ENCODE peak calls at places on chromosomes 2 and 18, in ten cellular contexts. J is A549; Y is Panc1; R is IMR-90; O is activated CD8-positive, alpha-beta T cell treated with anti-CD3 and anti-CD28 coated beads for 36 hours; W is body of pancreas; S is heart left ventricle; A is esophagus squamous epithelium; G is foreskin fibroblast; Q is HepG2. C is an unnamed sample.

GRCh38 chr2:152421521-152422367 is 86.8 kb downstream of the FMNL2 start:
- DNase-seq in J (peak), Y (peak), R (peak), O (no peak), W (peak), S (no peak), A (no peak), G (peak), Q (peak), C (no peak)

GRCh38 chr2:85131116-85131515 is 2.1 kb upstream of the TCF7L1 start:
- DNase-seq in J (no peak), Y (no peak), R (peak), O (peak), W (no peak), S (peak), A (no peak), G (no peak), Q (peak), C (no peak)

GRCh38 chr2:215537621-215538020 is 101.8 kb upstream of the FN1 start:
- DNase-seq in J (no peak), Y (no peak), R (peak), O (no peak), W (no peak), S (no peak), A (no peak), G (peak), Q (no peak), C (no peak)

GRCh38 chr2:84906108-84906899 is 848 bp downstream of the TMSB10 start:
- DNase-seq in J (no peak), Y (no peak), R (no peak), O (peak), W (no peak), S (peak), A (no peak), G (no peak), Q (no peak), C (no peak)

GRCh38 chr2:224835405-224835804 is 119.2 kb upstream of the CCDC195 start:
- DNase-seq in J (no peak), Y (no peak), R (no peak), O (no peak), W (no peak), S (no peak), A (no peak), G (no peak), Q (no peak), C (no peak)

GRCh38 chr2:155418753-155419152 is 720.3 kb downstream of the KCNJ3 start:
- DNase-seq in J (no peak), Y (no peak), R (no peak), O (no peak), W (no peak), S (no peak), A (no peak), G (no peak), Q (no peak), C (no peak)

GRCh38 chr2:206378835-206379234 is 64.5 kb upstream of the ADAM23 start:
- DNase-seq in J (no peak), Y (no peak), R (peak), O (no peak), W (no peak), S (no peak), A (no peak), G (peak), Q (no peak), C (no peak)

GRCh38 chr2:168640039-168640438 is 162.4 kb upstream of the NOSTRIN start:
- DNase-seq in J (no peak), Y (no peak), R (no peak), O (no peak), W (no peak), S (no peak), A (no peak), G (no peak), Q (no peak), C (no peak)

GRCh38 chr2:67846341-67847070 is 216.3 kb downstream of the C1D start:
- DNase-seq in J (peak), Y (peak), R (peak), O (peak), W (peak), S (peak), A (no peak), G (peak), Q (peak), C (peak)

GRCh38 chr2:152561251-152561650 is 156.0 kb downstream of the PRPF40A start:
- DNase-seq in J (no peak), Y (no peak), R (no peak), O (no peak), W (no peak), S (no peak), A (no peak), G (no peak), Q (no peak), C (no peak)

GRCh38 chr2:169069341-169069740 is at the start of gene DHRS9:
- DNase-seq in J (peak), Y (peak), R (peak), O (peak), W (no peak), S (peak), A (no peak), G (peak), Q (no peak), C (no peak)

GRCh38 chr2:53231908-53232307 is 535.7 kb upstream of the CHAC2 start:
- DNase-seq in J (no peak), Y (no peak), R (no peak), O (no peak), W (no peak), S (no peak), A (no peak), G (no peak), Q (no peak), C (no peak)

GRCh38 chr2:9215680-9216079 is 9.1 kb downstream of the ASAP2 start:
- DNase-seq in J (no peak), Y (no peak), R (no peak), O (no peak), W (no peak), S (no peak), A (no peak), G (no peak), Q (no peak), C (no peak)

GRCh38 chr2:58494059-58494458 is 252.9 kb upstream of the FANCL start:
- DNase-seq in J (no peak), Y (no peak), R (no peak), O (no peak), W (no peak), S (no peak), A (no peak), G (no peak), Q (no peak), C (no peak)

GRCh38 chr2:239644016-239644415 is 243.2 kb upstream of the HDAC4 start:
- DNase-seq in J (no peak), Y (no peak), R (no peak), O (peak), W (no peak), S (no peak), A (no peak), G (peak), Q (peak), C (no peak)

GRCh38 chr18:48777026-48777736 is 173.6 kb downstream of the SMAD7 start:
- DNase-seq in J (peak), Y (no peak), R (peak), O (peak), W (peak), S (peak), A (no peak), G (no peak), Q (peak), C (no peak)

GRCh38 chr2:6073260-6074141 is 381.3 kb downstream of the SOX11 start:
- DNase-seq in J (no peak), Y (no peak), R (peak), O (no peak), W (no peak), S (no peak), A (no peak), G (no peak), Q (no peak), C (no peak)

GRCh38 chr2:203849010-203849409 is 18.6 kb upstream of the CTLA4 start:
- DNase-seq in J (no peak), Y (no peak), R (no peak), O (no peak), W (no peak), S (no peak), A (no peak), G (no peak), Q (no peak), C (no peak)

GRCh38 chr2:191221666-191222065 is 23.5 kb upstream of the MYO1B start:
- DNase-seq in J (no peak), Y (no peak), R (no peak), O (no peak), W (no peak), S (no peak), A (no peak), G (no peak), Q (no peak), C (no peak)

GRCh38 chr2:190849774-190850173 is 30.8 kb upstream of the GLS start:
- DNase-seq in J (no peak), Y (no peak), R (peak), O (no peak), W (no peak), S (peak), A (no peak), G (peak), Q (no peak), C (no peak)

GRCh38 chr18:6004683-6005082 is 109.4 kb upstream of the TMEM200C start:
- DNase-seq in J (no peak), Y (no peak), R (no peak), O (peak), W (no peak), S (no peak), A (no peak), G (no peak), Q (no peak), C (no peak)

GRCh38 chr18:21439453-21439852 is 161.1 kb downstream of the ESCO1 start:
- DNase-seq in J (no peak), Y (peak), R (peak), O (no peak), W (no peak), S (no peak), A (no peak), G (peak), Q (peak), C (no peak)

GRCh38 chr2:10785260-10785659 is 27.3 kb downstream of the PDIA6 start:
- DNase-seq in J (no peak), Y (no peak), R (no peak), O (no peak), W (no peak), S (peak), A (no peak), G (no peak), Q (no peak), C (no peak)

GRCh38 chr2:226813148-226813701 is 13.6 kb upstream of the IRS1 start:
- DNase-seq in J (no peak), Y (no peak), R (no peak), O (peak), W (no peak), S (no peak), A (no peak), G (no peak), Q (no peak), C (no peak)

GRCh38 chr18:23231340-23232021 is 96.2 kb downstream of the CABLES1 start:
- DNase-seq in J (no peak), Y (no peak), R (peak), O (peak), W (peak), S (peak), A (peak), G (peak), Q (no peak), C (no peak)

GRCh38 chr2:188415754-188416083 is 124.0 kb downstream of the GULP1 start:
- DNase-seq in J (peak), Y (no peak), R (no peak), O (no peak), W (no peak), S (no peak), A (no peak), G (no peak), Q (no peak), C (no peak)

GRCh38 chr18:10147752-10148151 is 233.9 kb downstream of the VAPA start:
- DNase-seq in J (no peak), Y (no peak), R (no peak), O (no peak), W (no peak), S (no peak), A (no peak), G (no peak), Q (no peak), C (no peak)

GRCh38 chr2:71578665-71579371 is 125.5 kb downstream of the DYSF start:
- DNase-seq in J (no peak), Y (no peak), R (peak), O (no peak), W (peak), S (peak), A (no peak), G (no peak), Q (no peak), C (no peak)

GRCh38 chr18:8779251-8779650 is 73.9 kb downstream of the MTCL1 start:
- DNase-seq in J (no peak), Y (no peak), R (no peak), O (no peak), W (no peak), S (no peak), A (no peak), G (no peak), Q (no peak), C (no peak)

GRCh38 chr2:239978381-239978780 is 46.8 kb downstream of the NDUFA10 start:
- DNase-seq in J (no peak), Y (no peak), R (peak), O (no peak), W (no peak), S (no peak), A (no peak), G (peak), Q (no peak), C (no peak)

GRCh38 chr2:52144588-52144987 is 1112.7 kb upstream of the NRXN1 start:
- DNase-seq in J (no peak), Y (no peak), R (peak), O (no peak), W (no peak), S (no peak), A (no peak), G (no peak), Q (no peak), C (no peak)

GRCh38 chr2:128416781-128417180 is 98.1 kb upstream of the HS6ST1 start:
- DNase-seq in J (no peak), Y (no peak), R (no peak), O (no peak), W (no peak), S (no peak), A (no peak), G (no peak), Q (no peak), C (no peak)

GRCh38 chr18:72762505-72763122 is 105.2 kb downstream of the NETO1 start:
- DNase-seq in J (peak), Y (peak), R (peak), O (no peak), W (no peak), S (no peak), A (no peak), G (peak), Q (peak), C (no peak)

GRCh38 chr2:166417669-166418068 is 41.9 kb upstream of the SCN9A start:
- DNase-seq in J (no peak), Y (no peak), R (peak), O (no peak), W (no peak), S (no peak), A (no peak), G (peak), Q (peak), C (no peak)

GRCh38 chr2:166418853-166419615 is 43.3 kb upstream of the SCN9A start:
- DNase-seq in J (no peak), Y (no peak), R (no peak), O (no peak), W (no peak), S (no peak), A (no peak), G (no peak), Q (no peak), C (no peak)

GRCh38 chr2:166424841-166425240 is 49.1 kb upstream of the SCN9A start:
- DNase-seq in J (no peak), Y (no peak), R (no peak), O (no peak), W (no peak), S (no peak), A (no peak), G (no peak), Q (no peak), C (no peak)

GRCh38 chr2:166419616-166419934 is 43.8 kb upstream of the SCN9A start:
- DNase-seq in J (no peak), Y (no peak), R (peak), O (no peak), W (no peak), S (no peak), A (no peak), G (peak), Q (peak), C (no peak)
- TF ChIP-seq CTCF in J (peak), Y (peak), R (peak), O (no peak), W (no peak), S (no peak), A (no peak), G (peak), Q (peak), C (no peak)

DNA sequence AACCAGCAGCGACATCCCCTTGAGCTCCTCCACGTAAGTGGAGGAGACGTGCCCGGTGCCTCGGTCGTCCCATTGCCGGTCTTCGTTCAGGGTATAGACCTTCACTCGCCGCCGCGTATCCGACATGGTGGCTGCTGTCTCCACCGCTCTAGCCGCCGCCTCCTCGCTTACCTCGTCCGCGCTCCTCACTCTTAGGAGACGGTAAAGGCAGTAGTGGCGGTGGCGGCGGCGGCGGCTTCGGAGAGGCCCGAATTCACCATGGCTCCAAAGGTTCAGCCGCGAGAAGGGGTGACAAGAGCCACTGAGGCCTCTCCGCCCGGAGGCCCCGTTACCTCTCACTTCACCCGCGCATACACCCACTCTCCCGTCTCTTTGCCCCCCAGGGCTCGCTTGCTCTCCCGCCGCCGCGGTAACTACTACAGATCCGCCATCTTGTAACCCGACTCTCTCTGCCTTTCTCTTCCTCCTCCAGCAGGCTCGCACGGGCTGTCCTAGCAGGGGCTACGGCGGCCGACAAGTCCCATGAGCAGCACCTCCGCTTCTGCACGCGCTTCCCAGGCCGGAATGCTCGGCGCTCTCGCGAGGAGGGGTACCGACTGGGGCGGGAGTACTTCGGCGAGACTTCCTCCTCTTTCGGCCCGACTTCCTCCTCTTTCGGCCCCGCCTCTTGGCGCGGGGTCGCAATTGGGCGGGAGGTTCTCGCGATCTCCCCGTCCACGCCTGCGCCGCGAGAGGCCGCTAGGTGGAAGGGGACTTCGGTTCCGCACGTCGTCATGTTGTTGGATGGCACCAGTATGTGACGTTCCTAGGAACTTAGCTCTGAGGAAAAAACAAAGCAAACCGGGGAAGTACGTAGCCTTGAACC is at the start of gene PPP4R3B:
- DNase-seq in J (peak), Y (peak), R (peak), O (peak), W (peak), S (peak), A (peak), G (peak), Q (peak), C (peak)
- TF ChIP-seq CTCF in J (no peak), Y (no peak), R (peak), O (no peak), W (no peak), S (peak), A (peak), G (peak), Q (peak), C (peak)

GRCh38 chr2:108034843-108035242 is 48.5 kb downstream of the SLC5A7 start:
- DNase-seq in J (no peak), Y (no peak), R (no peak), O (no peak), W (no peak), S (no peak), A (no peak), G (no peak), Q (no peak), C (no peak)
- TF ChIP-seq CTCF in J (peak), Y (peak), R (no peak), O (no peak), W (no peak), S (no peak), A (no peak), G (no peak), Q (peak), C (no peak)

GRCh38 chr2:54660752-54661151 is 62.7 kb upstream of the EML6 start:
- DNase-seq in J (no peak), Y (no peak), R (no peak), O (no peak), W (no peak), S (no peak), A (no peak), G (no peak), Q (no peak), C (no peak)
- TF ChIP-seq CTCF in J (no peak), Y (no peak), R (no peak), O (no peak), W (no peak), S (peak), A (no peak), G (no peak), Q (peak), C (no peak)

GRCh38 chr2:208148803-208149202 is 2.8 kb upstream of the CRYGB start:
- DNase-seq in J (no peak), Y (no peak), R (no peak), O (no peak), W (no peak), S (no peak), A (no peak), G (no peak), Q (no peak), C (no peak)
- TF ChIP-seq CTCF in J (no peak), Y (no peak), R (no peak), O (no peak), W (no peak), S (no peak), A (no peak), G (peak), Q (peak), C (no peak)

GRCh38 chr2:35035883-35036282 is 1319.7 kb upstream of the CRIM1 start:
- DNase-seq in J (peak), Y (peak), R (no peak), O (no peak), W (peak), S (no peak), A (no peak), G (no peak), Q (no peak), C (no peak)
- TF ChIP-seq CTCF in J (peak), Y (peak), R (no peak), O (no peak), W (no peak), S (no peak), A (no peak), G (no peak), Q (no peak), C (no peak)

GRCh38 chr2:216765810-216766259 is 70.5 kb upstream of the IGFBP5 start:
- DNase-seq in J (no peak), Y (no peak), R (no peak), O (no peak), W (no peak), S (peak), A (no peak), G (no peak), Q (peak), C (no peak)
- TF ChIP-seq CTCF in J (no peak), Y (no peak), R (no peak), O (no peak), W (no peak), S (no peak), A (no peak), G (no peak), Q (no peak), C (no peak)